ENCODE peak calls at places on chromosomes 6 and 20, in nine cellular contexts. C is GM23248, U is neural progenitor cell, R is GM12878, P is H1, F is fibroblast of lung, A is PC-9, V is GM23338, Z is PC-3. N is an unnamed sample.

GRCh38 chr20:50224553-50225255 is 34.1 kb downstream of the CEBPB start:
- DNase-seq in V (peak; percentile 47), C (peak; percentile 95), P (no peak), R (no peak), U (no peak), A (peak; percentile 72), F (peak; percentile 95), Z (no peak), N (peak; percentile 37)

GRCh38 chr6:50822078-50822476 is 3.4 kb downstream of the TFAP2B start:
- DNase-seq in V (no peak), R (no peak), U (no peak), Z (peak; percentile 38), P (no peak), C (peak; percentile 16), A (no peak), F (no peak), N (no peak)

GRCh38 chr6:135183532-135184440 is 2.7 kb downstream of the MYB start:
- DNase-seq in F (peak; percentile 40), Z (peak; percentile 77), P (no peak), V (peak; percentile 93), A (peak; percentile 62), R (no peak), U (peak; percentile 80), C (peak; percentile 28), N (peak; percentile 68)

GRCh38 chr20:38412877-38413577 is 22.1 kb downstream of the SNHG17 start:
- DNase-seq in R (no peak), F (peak; percentile 24), C (peak; percentile 63), Z (no peak), A (no peak), U (no peak), P (no peak), V (no peak), N (no peak)

GRCh38 chr20:47796952-47797351 is 11.7 kb upstream of the SULF2 start:
- DNase-seq in A (no peak), C (no peak), U (no peak), F (no peak), P (no peak), R (no peak), V (no peak), Z (no peak), N (no peak)

GRCh38 chr20:17747431-17747846 is 47.7 kb downstream of the BANF2 start:
- DNase-seq in A (peak; percentile 68), U (no peak), P (no peak), F (peak; percentile 92), Z (peak; percentile 89), V (no peak), R (no peak), C (peak; percentile 96), N (peak; percentile 57)

GRCh38 chr20:24160563-24161355 is 172.2 kb upstream of the GGTLC1 start:
- DNase-seq in Z (peak; percentile 71), F (peak; percentile 76), U (peak; percentile 69), V (peak; percentile 65), R (no peak), C (peak; percentile 82), P (no peak), A (no peak), N (peak; percentile 74)

GRCh38 chr6:17101422-17102257 is at the start of gene STMND1:
- DNase-seq in U (peak; percentile 63), A (no peak), C (peak; percentile 66), R (no peak), V (peak; percentile 68), P (no peak), F (peak; percentile 37), Z (peak; percentile 70), N (peak; percentile 71)

GRCh38 chr6:14488185-14488584 is 370.6 kb downstream of the CD83 start:
- DNase-seq in V (no peak), Z (no peak), F (no peak), A (no peak), R (no peak), U (no peak), C (no peak), P (no peak), N (no peak)

GRCh38 chr6:52352239-52353008 is 9.5 kb upstream of the PAQR8 start:
- DNase-seq in R (peak; percentile 79), P (no peak), C (peak; percentile 91), Z (peak; percentile 99), F (peak; percentile 94), A (peak; percentile 100), V (peak; percentile 16), U (peak; percentile 16), N (peak; percentile 80)

GRCh38 chr6:89310929-89311328 is 4.2 kb downstream of the GABRR2 start:
- DNase-seq in U (peak; percentile 49), F (peak; percentile 49), V (no peak), C (peak; percentile 57), Z (peak; percentile 59), R (no peak), P (no peak), A (no peak), N (peak; percentile 53)

GRCh38 chr6:89763550-89763949 is 56.0 kb downstream of the MDN1 start:
- DNase-seq in R (no peak), F (peak; percentile 57), C (peak; percentile 56), U (no peak), Z (no peak), P (no peak), V (no peak), A (no peak), N (no peak)

GRCh38 chr6:157787080-157787479 is 36.0 kb upstream of the SNX9 start:
- DNase-seq in A (no peak), C (peak; percentile 25), R (no peak), Z (no peak), U (no peak), V (no peak), P (no peak), F (no peak), N (peak; percentile 63)

GRCh38 chr20:3995067-3995748 is 20.1 kb downstream of the RNF24 start:
- DNase-seq in V (peak; percentile 45), F (peak; percentile 79), U (no peak), Z (peak; percentile 36), C (peak; percentile 83), P (no peak), A (peak; percentile 75), R (no peak), N (no peak)

GRCh38 chr6:11672261-11672660 is 106.3 kb downstream of the ADTRP start:
- DNase-seq in P (no peak), C (no peak), R (no peak), A (no peak), U (no peak), F (peak; percentile 44), V (no peak), Z (no peak), N (no peak)

GRCh38 chr20:12847862-12848261 is 160.9 kb upstream of the SPTLC3 start:
- DNase-seq in R (no peak), V (peak; percentile 50), C (peak; percentile 19), A (no peak), P (no peak), U (peak; percentile 21), Z (peak; percentile 44), F (no peak), N (peak; percentile 48)

GRCh38 chr6:53103993-53104675 is 38.9 kb downstream of the FBXO9 start:
- DNase-seq in Z (peak; percentile 58), V (peak; percentile 44), C (peak; percentile 26), P (no peak), R (no peak), F (no peak), U (peak; percentile 16), A (peak; percentile 42), N (no peak)

GRCh38 chr20:53124075-53124532 is 151.9 kb downstream of the TSHZ2 start:
- DNase-seq in V (no peak), A (no peak), U (no peak), F (peak; percentile 8), Z (no peak), R (no peak), P (no peak), C (peak; percentile 77), N (no peak)

GRCh38 chr6:74931567-74931966 is 274.3 kb downstream of the COL12A1 start:
- DNase-seq in F (peak; percentile 91), U (no peak), Z (peak; percentile 19), A (no peak), C (peak; percentile 79), P (no peak), V (no peak), R (no peak), N (no peak)

GRCh38 chr6:32255212-32256153 is 31.6 kb upstream of the NOTCH4 start:
- DNase-seq in R (no peak), Z (no peak), U (peak; percentile 86), C (peak; percentile 96), F (peak; percentile 92), A (peak; percentile 76), P (peak; percentile 62), V (peak; percentile 97), N (peak; percentile 92)

GRCh38 chr6:133896344-133896721 is 7.4 kb downstream of the TCF21 start:
- DNase-seq in U (no peak), C (no peak), V (no peak), P (no peak), R (no peak), Z (no peak), A (no peak), F (no peak), N (peak; percentile 11)
- TF ChIP-seq EZH2 in U (peak; percentile 48), C (no peak), V (no peak), P (peak; percentile 19), R (peak; percentile 15), Z (no peak), A (no peak), F (no peak), N (no peak)

DNA sequence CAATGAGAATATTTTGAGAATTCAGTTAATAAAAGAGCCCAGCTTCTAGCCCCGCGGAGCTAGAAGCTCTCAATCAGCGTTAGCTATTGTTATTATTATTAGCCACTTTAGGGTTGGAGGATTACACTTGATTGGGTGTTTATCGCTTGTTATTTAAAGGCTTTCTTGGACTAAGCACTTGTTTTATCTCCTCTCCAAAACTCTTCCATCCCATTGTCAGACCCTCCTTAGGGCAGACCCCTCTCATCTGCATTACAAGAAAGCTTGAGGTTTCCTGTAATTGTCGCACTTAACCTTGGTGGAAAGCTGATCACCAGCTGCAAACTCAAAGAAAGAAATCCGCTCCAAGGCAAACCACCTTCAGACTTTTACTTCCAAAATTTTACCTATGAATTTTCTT is 4.8 kb downstream of the DPPA5 start:
- DNase-seq in U (peak; percentile 9), A (no peak), R (no peak), F (no peak), C (no peak), P (peak; percentile 78), Z (no peak), V (peak; percentile 93), N (no peak)
- TF ChIP-seq EZH2 in U (no peak), A (no peak), R (no peak), F (no peak), C (no peak), P (no peak), Z (no peak), V (no peak), N (no peak)

GRCh38 chr6:87628881-87629280 is 38.9 kb downstream of the ORC3 start:
- DNase-seq in A (no peak), P (no peak), C (peak; percentile 77), V (no peak), U (no peak), Z (no peak), R (no peak), F (peak; percentile 75), N (no peak)
- TF ChIP-seq EZH2 in A (no peak), P (no peak), C (no peak), V (no peak), U (no peak), Z (no peak), R (no peak), F (no peak), N (no peak)

GRCh38 chr20:62500237-62500864 is 24.6 kb upstream of the GATA5 start:
- DNase-seq in A (no peak), R (no peak), Z (peak; percentile 73), V (peak; percentile 84), C (peak; percentile 75), P (no peak), U (peak; percentile 79), F (peak; percentile 32), N (peak; percentile 87)
- TF ChIP-seq EZH2 in A (no peak), R (no peak), Z (no peak), V (no peak), C (no peak), P (no peak), U (no peak), F (no peak), N (no peak)

N was measured in hepatocyte.